ENCODE peak calls at places on chromosomes 3 and 15, in ten cellular contexts. C, N, J, H, B, I, O, A, R and S are unnamed samples.

GRCh38 chr3:159872374-159873109 is 116.1 kb upstream of the IL12A start:
- DNase-seq in C (no peak), N (peak; percentile 83), J (no peak), H (peak; percentile 78), B (peak; percentile 95), I (no peak), O (no peak), A (peak; percentile 74), R (no peak), S (peak; percentile 85)

GRCh38 chr3:143471705-143472104 is 352.1 kb downstream of the CHST2 start:
- DNase-seq in C (no peak), N (no peak), J (no peak), H (no peak), B (no peak), I (no peak), O (no peak), A (no peak), R (no peak), S (no peak)

GRCh38 chr3:124837730-124838186 is 49.4 kb downstream of the ITGB5 start:
- DNase-seq in C (peak; percentile 95), N (peak; percentile 99), J (peak; percentile 63), H (peak; percentile 64), B (peak; percentile 75), I (peak; percentile 80), O (no peak), A (no peak), R (no peak), S (peak; percentile 99)

GRCh38 chr15:74302821-74303359 is 64.6 kb downstream of the CYP11A1 start:
- DNase-seq in C (peak; percentile 70), N (peak; percentile 38), J (no peak), H (no peak), B (peak; percentile 44), I (no peak), O (peak; percentile 53), A (no peak), R (no peak), S (peak; percentile 37)

GRCh38 chr3:37466660-37467359 is 292.4 kb upstream of the LRRFIP2 start:
- DNase-seq in C (peak; percentile 73), N (no peak), J (no peak), H (no peak), B (no peak), I (no peak), O (no peak), A (no peak), R (no peak), S (no peak)

GRCh38 chr3:11161666-11162065 is 7.4 kb downstream of the HRH1 start:
- DNase-seq in C (no peak), N (no peak), J (no peak), H (no peak), B (no peak), I (no peak), O (no peak), A (no peak), R (no peak), S (no peak)

GRCh38 chr15:66170042-66170441 is 83.5 kb downstream of the MEGF11 start:
- DNase-seq in C (no peak), N (no peak), J (no peak), H (no peak), B (no peak), I (no peak), O (no peak), A (no peak), R (no peak), S (no peak)

GRCh38 chr3:8739757-8740508 is 6.3 kb downstream of the CAV3 start:
- DNase-seq in C (peak; percentile 29), N (peak; percentile 86), J (no peak), H (peak; percentile 83), B (peak; percentile 79), I (no peak), O (peak; percentile 12), A (peak; percentile 26), R (no peak), S (peak; percentile 30)

DNA sequence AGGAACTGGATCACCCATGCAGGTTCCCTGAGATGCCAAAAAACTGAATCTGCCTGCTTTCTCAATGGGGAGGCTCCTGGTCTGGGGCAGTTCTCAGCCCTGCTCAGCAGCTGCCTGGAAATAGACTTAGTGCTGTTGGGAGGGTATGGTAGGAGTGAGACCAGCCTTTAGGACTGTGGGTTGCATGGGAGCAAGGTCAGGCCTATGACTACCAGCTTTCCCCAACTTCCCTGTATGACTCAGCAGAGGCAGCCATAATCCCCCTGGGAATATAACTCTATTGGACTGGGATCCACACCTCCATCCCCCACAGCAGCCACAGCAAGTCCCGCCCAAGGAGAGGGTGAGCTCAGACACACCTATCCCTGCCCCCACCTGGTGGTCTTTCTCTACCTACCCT is 87.0 kb downstream of the CFAP44 start:
- DNase-seq in C (no peak), N (peak; percentile 58), J (no peak), H (peak; percentile 1), B (peak; percentile 55), I (no peak), O (no peak), A (no peak), R (no peak), S (no peak)
- TF ChIP-seq CTCF in C (no peak), N (no peak), J (no peak), H (no peak), B (no peak), I (no peak), O (no peak), A (no peak), R (no peak), S (no peak)

DNA sequence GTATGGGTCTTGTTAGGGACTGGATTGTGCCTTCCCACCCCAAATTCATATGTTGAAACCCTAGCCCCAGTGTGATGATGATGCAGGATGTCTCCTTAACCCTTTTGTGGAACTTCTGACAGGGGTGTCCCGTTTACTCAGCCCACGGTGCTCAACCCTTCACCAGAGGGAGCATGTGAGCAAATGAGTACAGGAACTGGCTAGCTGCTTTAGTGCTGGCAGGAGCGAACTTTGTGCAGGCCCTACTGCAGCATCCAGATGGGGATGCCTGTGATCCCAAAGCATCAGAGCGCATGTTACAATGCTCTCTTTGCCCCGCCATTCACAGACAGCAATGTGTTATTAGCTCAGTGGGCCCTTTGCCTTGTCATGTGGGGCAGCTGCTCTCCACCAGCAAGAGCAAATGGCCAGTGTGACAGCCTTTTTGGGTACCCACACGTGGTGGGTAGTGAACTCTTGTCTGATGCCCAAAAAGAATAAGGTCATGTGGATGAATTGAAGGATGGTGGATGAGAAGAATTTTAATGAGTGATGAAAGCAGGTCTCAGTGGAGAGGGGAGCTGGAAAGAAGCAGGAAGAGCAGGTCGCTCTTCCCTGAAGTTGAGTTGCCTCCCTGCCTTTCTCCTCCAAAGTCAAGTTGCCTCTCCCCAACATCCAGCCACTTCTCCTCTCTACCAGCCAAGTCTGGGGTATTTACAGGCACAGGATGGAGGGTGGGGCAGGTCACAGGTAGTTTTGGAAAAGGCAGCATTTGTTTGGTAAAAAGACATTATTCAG is 63.3 kb upstream of the STRIT1 start:
- DNase-seq in C (no peak), N (peak; percentile 17), J (no peak), H (no peak), B (no peak), I (no peak), O (no peak), A (no peak), R (no peak), S (no peak)
- H3K4me3 ChIP-seq in C (no peak overlapping the region), N (no peak overlapping the region), J (no peak overlapping the region), H (no peak overlapping the region), B (no peak overlapping the region), I (no peak overlapping the region), O (no peak overlapping the region), A (no peak overlapping the region), R (no peak overlapping the region), S (no peak overlapping the region)

GRCh38 chr15:82807920-82808633 is 1.4 kb upstream of the WHAMM start:
- DNase-seq in C (no peak), N (no peak), J (no peak), H (no peak), B (no peak), I (no peak), O (no peak), A (no peak), R (no peak), S (no peak)

GRCh38 chr15:82810061-82810862 is 834 bp downstream of the WHAMM start:
- DNase-seq in C (peak; percentile 62), N (peak; percentile 49), J (no peak), H (peak; percentile 34), B (peak; percentile 75), I (peak; percentile 69), O (peak; percentile 51), A (no peak), R (peak; percentile 37), S (peak; percentile 71)

GRCh38 chr15:82810863-82811421 is 1.5 kb downstream of the WHAMM start:
- DNase-seq in C (no peak), N (no peak), J (no peak), H (no peak), B (peak; percentile 22), I (no peak), O (peak; percentile 74), A (no peak), R (no peak), S (no peak)

GRCh38 chr15:82808634-82809041 is 790 bp upstream of the WHAMM start:
- DNase-seq in C (no peak), N (no peak), J (no peak), H (no peak), B (no peak), I (no peak), O (peak; percentile 26), A (no peak), R (no peak), S (no peak)

DNA sequence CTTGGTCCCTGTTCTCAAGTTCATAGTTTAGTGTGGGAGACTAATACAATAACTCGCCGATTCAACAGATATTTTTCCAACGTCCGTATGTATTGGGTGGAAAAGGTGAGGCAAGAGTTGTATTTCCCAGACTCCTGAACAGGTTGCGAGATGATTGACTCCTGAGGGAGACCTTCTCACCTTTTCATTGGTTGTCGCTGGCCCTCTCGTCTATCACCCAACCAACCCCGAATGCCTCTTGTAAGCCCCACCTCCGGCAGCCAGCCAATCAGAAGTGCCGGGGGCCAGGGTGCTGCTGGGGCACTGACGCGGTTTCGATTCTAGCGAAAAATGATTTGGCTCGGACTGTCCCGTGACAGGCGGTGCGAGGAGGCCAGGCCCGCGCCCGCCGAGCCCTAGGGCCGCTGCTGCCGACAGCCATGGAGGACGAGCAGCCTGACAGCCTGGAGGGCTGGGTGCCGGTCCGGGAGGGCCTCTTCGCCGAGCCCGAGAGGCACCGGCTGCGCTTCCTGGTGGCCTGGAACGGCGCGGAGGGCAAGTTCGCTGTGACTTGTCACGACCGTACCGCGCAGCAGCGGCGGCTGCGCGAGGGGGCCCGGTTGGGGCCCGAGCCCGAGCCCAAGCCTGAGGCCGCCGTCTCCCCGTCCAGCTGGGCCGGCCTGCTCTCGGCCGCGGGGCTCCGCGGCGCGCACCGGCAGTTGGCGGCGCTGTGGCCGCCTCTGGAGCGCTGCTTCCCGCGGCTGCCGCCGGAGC is at the start of gene WHAMM:
- DNase-seq in C (peak; percentile 99), N (peak; percentile 99), J (peak; percentile 99), H (peak; percentile 97), B (peak; percentile 99), I (peak; percentile 100), O (peak; percentile 98), A (peak; percentile 94), R (peak; percentile 98), S (peak; percentile 99)
- TF ChIP-seq CTCF in C (no peak), N (peak; percentile 56), J (no peak), H (no peak), B (no peak), I (no peak), O (no peak), A (peak; percentile 1), R (no peak), S (no peak)

GRCh38 chr3:195149292-195149691 is 121.7 kb downstream of the XXYLT1 start:
- DNase-seq in C (no peak), N (no peak), J (no peak), H (no peak), B (no peak), I (no peak), O (no peak), A (no peak), R (no peak), S (no peak)

GRCh38 chr3:195151402-195151801 is 119.6 kb downstream of the XXYLT1 start:
- DNase-seq in C (no peak), N (no peak), J (no peak), H (no peak), B (peak; percentile 16), I (no peak), O (no peak), A (no peak), R (no peak), S (no peak)

GRCh38 chr3:195150194-195151118 is 120.5 kb downstream of the XXYLT1 start:
- DNase-seq in C (peak; percentile 93), N (no peak), J (peak; percentile 50), H (no peak), B (peak; percentile 98), I (peak; percentile 75), O (peak; percentile 87), A (no peak), R (peak; percentile 88), S (peak; percentile 86)

GRCh38 chr3:195148553-195148952 is 122.4 kb downstream of the XXYLT1 start:
- DNase-seq in C (no peak), N (no peak), J (no peak), H (no peak), B (peak; percentile 24), I (no peak), O (peak; percentile 60), A (no peak), R (no peak), S (peak; percentile 53)

DNA sequence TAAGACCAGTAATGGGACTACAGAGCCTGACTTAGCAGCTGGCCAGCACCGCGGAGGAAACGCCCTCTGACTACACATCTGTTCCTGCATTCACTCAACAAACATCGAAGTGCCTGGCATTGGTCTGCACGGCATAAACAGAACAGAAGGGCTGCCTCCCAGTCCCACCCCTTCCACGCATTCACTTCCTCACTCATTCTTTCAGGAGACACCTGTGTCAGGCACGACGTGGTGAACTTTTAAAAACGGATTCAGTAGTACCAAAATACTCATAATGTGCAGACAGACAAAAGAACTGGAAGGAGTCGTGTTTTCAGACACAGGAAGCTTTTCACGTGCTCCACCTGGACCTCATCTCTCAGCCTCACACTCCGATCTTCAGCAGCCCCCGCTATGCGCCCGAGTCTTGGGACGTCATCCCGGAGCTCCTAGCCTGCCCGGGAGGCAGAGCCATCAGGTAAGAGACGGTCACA is 123.3 kb downstream of the XXYLT1 start:
- DNase-seq in C (peak; percentile 78), N (no peak), J (peak; percentile 41), H (no peak), B (peak; percentile 66), I (no peak), O (peak; percentile 95), A (no peak), R (peak; percentile 57), S (peak; percentile 92)
- H3K4me3 ChIP-seq in C (no peak overlapping the region), N (no peak overlapping the region), J (peak overlapping the region; percentile 42), H (no peak overlapping the region), B (no peak overlapping the region), I (peak overlapping the region; percentile 21), O (peak overlapping the region; percentile 70), A (no peak overlapping the region), R (peak overlapping the region; percentile 29), S (peak overlapping the region; percentile 24)